ENCODE peak calls at places on chromosomes 5 and 9, in ten cellular contexts. V is lung; W is nephron progenitor cell; T is aorta; F is stimulated activated CD8-positive, alpha-beta memory T cell treated with anti-CD3 and anti-CD28 coated beads, Interleukin-15, amount 100 ng/mL, for 24 hours; D is stimulated activated naive CD8-positive, alpha-beta T cell treated with anti-CD3 and anti-CD28 coated beads, Interleukin-15, amount 100 ng/mL, for 72 hours; Y is pons; H is effector memory CD4-positive, alpha-beta T cell; P is heart left ventricle; O is mesothelial cell of epicardium. N is an unnamed sample.

GRCh38 chr9:110255064-110255416 is 1.3 kb downstream of the TXN start:
- DNase-seq in V (no peak), W (peak; percentile 34), T (peak; percentile 40), F (no peak), D (no peak), Y (no peak), H (no peak), P (no peak), O (no peak), N (no peak)

GRCh38 chr5:124285733-124286132 is 460.7 kb downstream of the ZNF608 start:
- DNase-seq in V (no peak), W (no peak), T (no peak), F (no peak), D (no peak), Y (no peak), H (no peak), P (no peak), O (no peak), N (no peak)

GRCh38 chr9:86997158-86997557 is 49.9 kb upstream of the GAS1 start:
- DNase-seq in V (no peak), W (no peak), T (no peak), F (no peak), D (no peak), Y (no peak), H (no peak), P (no peak), O (no peak), N (no peak)

GRCh38 chr5:172429201-172429940 is 25.0 kb downstream of the SH3PXD2B start:
- DNase-seq in V (peak; percentile 58), W (no peak), T (no peak), F (no peak), D (no peak), Y (no peak), H (no peak), P (peak; percentile 69), O (no peak), N (no peak)

GRCh38 chr9:134887219-134887618 is 6.6 kb downstream of the FCN2 start:
- DNase-seq in V (peak; percentile 20), W (no peak), T (no peak), F (no peak), D (no peak), Y (no peak), H (no peak), P (no peak), O (no peak), N (no peak)

GRCh38 chr9:26175264-26175663 is 497.0 kb upstream of the TUSC1 start:
- DNase-seq in V (no peak), W (no peak), T (no peak), F (no peak), D (no peak), Y (no peak), H (no peak), P (no peak), O (no peak), N (no peak)

GRCh38 chr5:132854301-132854700 is 12.0 kb downstream of the GDF9 start:
- DNase-seq in V (no peak), W (no peak), T (no peak), F (no peak), D (no peak), Y (no peak), H (no peak), P (no peak), O (no peak), N (no peak)

GRCh38 chr5:37859805-37860204 is 20.0 kb upstream of the GDNF start:
- DNase-seq in V (no peak), W (no peak), T (no peak), F (no peak), D (no peak), Y (no peak), H (no peak), P (no peak), O (no peak), N (no peak)

GRCh38 chr9:127360829-127361228 is 36.1 kb upstream of the SLC2A8 start:
- DNase-seq in V (no peak), W (peak; percentile 10), T (no peak), F (no peak), D (no peak), Y (no peak), H (no peak), P (no peak), O (no peak), N (no peak)

GRCh38 chr5:142072488-142072887 is 36.1 kb upstream of the NDFIP1 start:
- DNase-seq in V (no peak), W (no peak), T (no peak), F (no peak), D (no peak), Y (no peak), H (no peak), P (no peak), O (no peak), N (no peak)

GRCh38 chr9:73199886-73200285 is 48.2 kb downstream of the ANXA1 start:
- DNase-seq in V (no peak), W (peak; percentile 21), T (no peak), F (no peak), D (no peak), Y (no peak), H (no peak), P (no peak), O (no peak), N (no peak)

GRCh38 chr9:119905706-119906105 is 536.5 kb upstream of the BRINP1 start:
- DNase-seq in V (no peak), W (no peak), T (no peak), F (no peak), D (no peak), Y (no peak), H (no peak), P (no peak), O (no peak), N (no peak)

GRCh38 chr9:4118666-4119065 is 181.2 kb downstream of the GLIS3 start:
- DNase-seq in V (no peak), W (no peak), T (no peak), F (no peak), D (no peak), Y (no peak), H (no peak), P (peak; percentile 27), O (no peak), N (no peak)

GRCh38 chr9:89874351-89875321 is 269.8 kb downstream of the GADD45G start:
- DNase-seq in V (no peak), W (no peak), T (no peak), F (no peak), D (no peak), Y (peak; percentile 17), H (no peak), P (peak; percentile 79), O (no peak), N (peak; percentile 14)

GRCh38 chr9:81906656-81907055 is 21.6 kb upstream of the SPATA31D4 start:
- DNase-seq in V (no peak), W (no peak), T (no peak), F (no peak), D (no peak), Y (no peak), H (no peak), P (no peak), O (no peak), N (no peak)

GRCh38 chr9:1100945-1101344 is 50.8 kb downstream of the DMRT2 start:
- DNase-seq in V (peak; percentile 36), W (peak; percentile 59), T (peak; percentile 47), F (no peak), D (no peak), Y (peak; percentile 68), H (no peak), P (peak; percentile 42), O (no peak), N (no peak)

GRCh38 chr9:94919376-94920098 is 193.0 kb downstream of the AOPEP start:
- DNase-seq in V (no peak), W (no peak), T (no peak), F (no peak), D (no peak), Y (no peak), H (no peak), P (peak; percentile 53), O (no peak), N (no peak)

GRCh38 chr9:114611516-114612271 is 603 bp downstream of the TMEM268 start:
- DNase-seq in V (peak; percentile 58), W (peak; percentile 79), T (peak; percentile 69), F (no peak), D (no peak), Y (peak; percentile 50), H (no peak), P (peak; percentile 77), O (peak; percentile 47), N (no peak)

GRCh38 chr9:35690447-35691324 is 961 bp upstream of the TPM2 start:
- DNase-seq in V (peak; percentile 65), W (peak; percentile 77), T (peak; percentile 92), F (no peak), D (no peak), Y (no peak), H (no peak), P (peak; percentile 87), O (peak; percentile 72), N (peak; percentile 59)

GRCh38 chr5:64690417-64691151 is at the start of gene SHISAL2B:
- DNase-seq in V (no peak), W (peak; percentile 66), T (no peak), F (no peak), D (no peak), Y (no peak), H (no peak), P (no peak), O (peak; percentile 20), N (no peak)

GRCh38 chr9:118992813-118993747 is 376.2 kb downstream of the BRINP1 start:
- DNase-seq in V (no peak), W (no peak), T (no peak), F (no peak), D (no peak), Y (no peak), H (no peak), P (no peak), O (no peak), N (no peak)

GRCh38 chr5:17805426-17805825 is 171.2 kb downstream of the TAF11L14 start:
- DNase-seq in V (no peak), W (no peak), T (no peak), F (no peak), D (no peak), Y (no peak), H (no peak), P (no peak), O (no peak), N (no peak)

GRCh38 chr5:137304227-137304874 is 194.8 kb downstream of the SPOCK1 start:
- DNase-seq in V (peak; percentile 67), W (no peak), T (no peak), F (no peak), D (no peak), Y (peak; percentile 24), H (no peak), P (peak; percentile 41), O (no peak), N (no peak)

GRCh38 chr9:90974007-90974406 is 172.4 kb downstream of the SYK start:
- DNase-seq in V (no peak), W (no peak), T (no peak), F (no peak), D (no peak), Y (no peak), H (no peak), P (no peak), O (no peak), N (no peak)

GRCh38 chr9:5510360-5510931 is at the start of gene PDCD1LG2:
- DNase-seq in V (no peak), W (no peak), T (no peak), F (no peak), D (peak; percentile 24), Y (peak; percentile 62), H (no peak), P (no peak), O (no peak), N (no peak)

GRCh38 chr5:171484460-171484899 is 65.0 kb downstream of the FGF18 start:
- DNase-seq in V (no peak), W (peak; percentile 45), T (no peak), F (peak; percentile 37), D (peak; percentile 43), Y (no peak), H (peak; percentile 17), P (no peak), O (no peak), N (peak; percentile 49)

N was measured in omental fat pad.